ENCODE peak calls at places on chromosomes 11 and 22, in eight cellular contexts. Q, A, T, N, E, L, O and V are unnamed samples.

GRCh38 chr11:64969209-64969608 is 2.7 kb downstream of the MAJIN start:
- DNase-seq in T (no peak), N (no peak), A (no peak), O (no peak), E (no peak), L (no peak), Q (no peak), V (peak)

GRCh38 chr11:65290448-65291165 is 24.1 kb upstream of the CDC42EP2 start:
- DNase-seq in N (peak), T (peak), L (no peak), A (no peak), Q (peak), O (peak), E (peak), V (peak)

GRCh38 chr11:20512869-20513268 is 86.5 kb upstream of the SLC6A5 start:
- DNase-seq in N (no peak), E (no peak), O (no peak), A (no peak), L (no peak), T (no peak), Q (no peak), V (no peak)

GRCh38 chr11:74672956-74673895 is 58.0 kb downstream of the CHRDL2 start:
- DNase-seq in A (no peak), O (peak), E (no peak), T (peak), Q (peak), N (peak), L (peak), V (peak)

GRCh38 chr22:37492428-37493344 is 6.5 kb upstream of the MFNG start:
- DNase-seq in L (peak), O (peak), E (peak), A (peak), T (no peak), Q (no peak), N (no peak), V (no peak)

GRCh38 chr11:107385361-107385982 is 72.2 kb downstream of the CWF19L2 start:
- DNase-seq in Q (no peak), E (no peak), N (no peak), A (no peak), L (no peak), T (no peak), O (peak), V (no peak)

GRCh38 chr11:45857834-45858492 is 10.7 kb downstream of the CRY2 start:
- DNase-seq in O (peak), L (no peak), T (peak), E (no peak), N (peak), Q (peak), A (no peak), V (peak)

GRCh38 chr11:104462346-104462745 is 298.4 kb upstream of the PDGFD start:
- DNase-seq in A (no peak), O (peak), N (no peak), E (no peak), T (peak), L (no peak), Q (peak), V (peak)

GRCh38 chr22:49734882-49735281 is 92.8 kb downstream of the BRD1 start:
- DNase-seq in N (no peak), L (no peak), O (no peak), T (no peak), E (peak), A (no peak), Q (no peak), V (no peak)

GRCh38 chr22:24002849-24003248 is 2.4 kb downstream of the GSTT4 start:
- DNase-seq in O (no peak), N (no peak), E (no peak), Q (no peak), A (no peak), T (no peak), L (no peak), V (no peak)

GRCh38 chr11:129386795-129387390 is 11.2 kb downstream of the BARX2 start:
- DNase-seq in O (no peak), N (no peak), T (no peak), L (no peak), A (no peak), Q (no peak), E (no peak), V (no peak)

GRCh38 chr11:95337972-95338429 is 107.0 kb upstream of the SESN3 start:
- DNase-seq in E (no peak), Q (no peak), O (no peak), A (no peak), T (no peak), L (no peak), N (no peak), V (no peak)
- H3K4me3 ChIP-seq in E (no peak), Q (no peak), O (no peak), A (no peak), T (no peak), L (no peak), N (peak), V (no peak)

GRCh38 chr11:55714982-55715888 is 53.2 kb downstream of the OR4C6 start:
- DNase-seq in L (no peak), O (no peak), Q (no peak), T (no peak), E (no peak), A (no peak), N (no peak), V (no peak)
- TF ChIP-seq CTCF in L (no peak), O (no peak), Q (no peak), T (no peak), E (no peak), A (no peak), N (no peak), V (peak)

GRCh38 chr22:45006101-45006872 is 3.5 kb downstream of the PHF21B start:
- DNase-seq in L (no peak), N (no peak), Q (no peak), A (no peak), T (no peak), E (no peak), O (no peak), V (no peak)
- H3K4me3 ChIP-seq in L (no peak), N (peak), Q (peak), A (no peak), T (peak), E (peak), O (no peak), V (no peak)

DNA sequence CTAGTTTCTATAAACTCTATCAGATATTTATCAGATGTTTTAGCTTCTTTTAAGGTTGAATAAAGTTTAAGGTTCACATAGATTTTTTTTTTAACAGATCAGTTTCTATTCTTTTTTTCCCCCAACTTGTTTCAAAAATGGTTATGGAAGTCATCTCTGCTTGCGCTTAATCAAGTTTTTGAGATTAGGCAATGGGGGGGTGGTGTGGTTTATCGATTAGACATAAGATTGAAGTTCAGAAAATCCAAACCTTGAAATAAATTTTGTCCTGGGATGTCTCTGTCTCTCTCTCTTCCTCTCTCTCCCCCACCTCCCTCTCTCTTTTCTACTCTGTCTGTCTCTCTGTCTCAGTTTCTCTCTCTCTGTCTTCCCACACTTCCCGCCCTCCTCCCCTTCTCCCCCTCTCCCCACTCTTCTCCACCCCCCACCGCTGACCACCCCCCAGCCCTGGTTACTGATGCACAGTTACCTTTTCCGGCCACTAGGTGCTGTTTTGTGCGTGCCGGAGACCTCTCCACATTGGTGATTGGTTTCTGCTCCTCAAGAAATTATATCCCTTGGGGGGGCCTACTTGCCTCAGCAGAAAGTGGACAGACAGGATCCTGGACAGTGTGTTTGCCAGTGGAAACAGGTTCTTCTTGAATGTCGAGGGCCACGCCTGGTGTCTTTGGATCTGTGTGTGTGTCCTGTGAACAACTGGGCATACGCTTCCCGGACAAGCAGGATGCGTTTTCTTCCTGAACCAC is 29.7 kb upstream of the ANO1 start:
- DNase-seq in O (no peak), L (peak), Q (no peak), A (no peak), E (no peak), N (no peak), T (no peak), V (no peak)
- TF ChIP-seq CTCF in O (peak), L (no peak), Q (no peak), A (no peak), E (no peak), N (peak), T (no peak), V (peak)

DNA sequence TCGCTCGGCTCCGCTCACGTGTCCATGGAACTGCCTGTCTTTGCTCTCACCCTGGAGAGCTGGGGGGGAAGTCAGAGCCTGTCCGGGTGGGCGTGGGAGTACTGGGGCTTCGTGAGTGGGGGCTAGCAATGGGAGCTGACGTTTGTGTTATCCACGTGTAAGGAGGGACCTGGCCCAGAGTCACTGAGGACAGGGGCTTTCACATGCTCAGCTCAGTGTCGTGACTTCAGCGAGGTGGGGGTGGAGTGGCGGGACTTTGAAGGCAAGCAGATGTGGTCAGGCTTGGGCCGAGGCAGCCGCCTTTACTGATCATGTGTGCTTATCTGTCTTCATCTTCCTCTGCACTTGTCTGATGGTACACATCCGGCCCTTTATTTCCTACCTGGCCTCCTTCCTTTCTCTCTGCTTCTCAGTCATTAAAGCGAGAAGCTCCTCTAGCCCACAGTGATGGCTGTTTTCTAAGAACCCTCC is 113.1 kb upstream of the NNMT start:
- DNase-seq in N (no peak), L (no peak), T (no peak), Q (peak), A (peak), E (no peak), O (no peak), V (no peak)
- H3K4me3 ChIP-seq in N (no peak), L (no peak), T (no peak), Q (no peak), A (no peak), E (no peak), O (no peak), V (no peak)

DNA sequence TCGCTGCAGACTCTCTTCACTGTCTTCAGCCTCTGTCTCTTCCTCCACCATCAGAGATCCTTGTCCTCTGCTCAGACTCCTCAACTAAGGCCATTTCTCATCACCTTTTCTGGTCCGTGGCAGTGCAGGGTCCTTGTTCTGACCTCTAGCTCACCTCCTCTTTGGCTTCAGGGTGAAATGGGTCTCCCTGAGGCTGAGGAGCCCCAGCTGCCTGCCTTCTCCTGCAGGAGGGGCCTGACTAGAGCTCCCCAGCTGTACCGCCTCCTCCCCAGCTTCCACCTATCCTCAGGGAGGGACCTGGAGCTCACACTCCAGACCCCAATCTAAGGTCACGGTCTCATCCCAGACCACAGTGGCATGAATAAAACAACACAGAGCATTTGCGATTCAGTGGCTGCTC is 203.0 kb downstream of the TRIM29 start:
- DNase-seq in L (no peak), Q (no peak), A (no peak), N (no peak), T (no peak), E (no peak), O (no peak), V (no peak)
- TF ChIP-seq CTCF in L (no peak), Q (no peak), A (no peak), N (no peak), T (no peak), E (no peak), O (no peak), V (no peak)